ENCODE peak calls at places on chromosomes 7 and 10, in seven cellular contexts. One of them, this sample, is unnamed.

GRCh38 chr7:110418651-110419270 is 672.2 kb upstream of the LRRN3 start:
- DNase-seq in Peyer's patch: no peak
- DNase-seq in cardiac fibroblast: no peak
- DNase-seq in bronchial epithelial cell: no peak
- DNase-seq in pancreas: no peak
- DNase-seq in mucosa of descending colon: no peak
- DNase-seq in body of pancreas: no peak
- DNase-seq in this sample: no peak

GRCh38 chr7:151482883-151483699 is 36.6 kb downstream of the RHEB start:
- DNase-seq in Peyer's patch: no peak
- DNase-seq in bronchial epithelial cell: no peak
- DNase-seq in body of pancreas: no peak
- DNase-seq in pancreas: no peak
- DNase-seq in mucosa of descending colon: no peak
- DNase-seq in cardiac fibroblast: no peak
- DNase-seq in this sample: no peak

GRCh38 chr10:68871731-68872342 is 29.3 kb upstream of the DDX50 start:
- DNase-seq in mucosa of descending colon: no peak
- DNase-seq in cardiac fibroblast: peak
- DNase-seq in body of pancreas: no peak
- DNase-seq in Peyer's patch: no peak
- DNase-seq in bronchial epithelial cell: peak
- DNase-seq in pancreas: no peak
- DNase-seq in this sample: peak

GRCh38 chr10:118045842-118046490 is 775 bp downstream of the RAB11FIP2 start:
- DNase-seq in bronchial epithelial cell: peak
- DNase-seq in body of pancreas: peak
- DNase-seq in pancreas: peak
- DNase-seq in Peyer's patch: no peak
- DNase-seq in cardiac fibroblast: peak
- DNase-seq in mucosa of descending colon: peak
- DNase-seq in this sample: peak

GRCh38 chr7:2631924-2632716 is at the start of gene TTYH3:
- DNase-seq in mucosa of descending colon: peak
- DNase-seq in bronchial epithelial cell: no peak
- DNase-seq in cardiac fibroblast: no peak
- DNase-seq in body of pancreas: peak
- DNase-seq in pancreas: no peak
- DNase-seq in Peyer's patch: peak
- DNase-seq in this sample: no peak

GRCh38 chr10:77555591-77556212 is 81.9 kb downstream of the KCNMA1 start:
- DNase-seq in cardiac fibroblast: peak
- DNase-seq in pancreas: no peak
- DNase-seq in bronchial epithelial cell: no peak
- DNase-seq in body of pancreas: no peak
- DNase-seq in Peyer's patch: no peak
- DNase-seq in mucosa of descending colon: no peak
- DNase-seq in this sample: peak

GRCh38 chr10:21926949-21927348 is 76.6 kb downstream of the DNAJC1 start:
- DNase-seq in pancreas: no peak
- DNase-seq in bronchial epithelial cell: peak
- DNase-seq in Peyer's patch: no peak
- DNase-seq in mucosa of descending colon: no peak
- DNase-seq in body of pancreas: no peak
- DNase-seq in cardiac fibroblast: peak
- DNase-seq in this sample: peak

GRCh38 chr7:150668472-150668911 is 17.0 kb upstream of the GIMAP2 start:
- DNase-seq in pancreas: no peak
- DNase-seq in bronchial epithelial cell: no peak
- DNase-seq in cardiac fibroblast: no peak
- DNase-seq in mucosa of descending colon: no peak
- DNase-seq in body of pancreas: no peak
- DNase-seq in Peyer's patch: no peak
- DNase-seq in this sample: no peak

GRCh38 chr10:1328409-1328808 is 272.2 kb downstream of the WDR37 start:
- DNase-seq in mucosa of descending colon: no peak
- DNase-seq in body of pancreas: no peak
- DNase-seq in pancreas: no peak
- DNase-seq in Peyer's patch: no peak
- DNase-seq in cardiac fibroblast: no peak
- DNase-seq in bronchial epithelial cell: no peak
- DNase-seq in this sample: no peak

GRCh38 chr7:151172273-151173141 is 5.0 kb upstream of the GBX1 start:
- DNase-seq in cardiac fibroblast: peak
- DNase-seq in mucosa of descending colon: peak
- DNase-seq in Peyer's patch: peak
- DNase-seq in pancreas: peak
- DNase-seq in bronchial epithelial cell: peak
- DNase-seq in body of pancreas: peak
- DNase-seq in this sample: peak

GRCh38 chr10:127349737-127350136 is 153.3 kb upstream of the INSYN2A start:
- DNase-seq in Peyer's patch: no peak
- DNase-seq in mucosa of descending colon: no peak
- DNase-seq in pancreas: no peak
- DNase-seq in cardiac fibroblast: peak
- DNase-seq in bronchial epithelial cell: no peak
- DNase-seq in body of pancreas: no peak
- DNase-seq in this sample: no peak

GRCh38 chr7:5695037-5695708 is 86.3 kb downstream of the RNF216 start:
- DNase-seq in cardiac fibroblast: peak
- DNase-seq in mucosa of descending colon: peak
- DNase-seq in Peyer's patch: no peak
- DNase-seq in bronchial epithelial cell: no peak
- DNase-seq in body of pancreas: peak
- DNase-seq in pancreas: no peak
- DNase-seq in this sample: peak

GRCh38 chr10:92263396-92263795 is 27.5 kb downstream of the CPEB3 start:
- DNase-seq in mucosa of descending colon: no peak
- DNase-seq in pancreas: no peak
- DNase-seq in cardiac fibroblast: no peak
- DNase-seq in bronchial epithelial cell: peak
- DNase-seq in Peyer's patch: no peak
- DNase-seq in body of pancreas: no peak
- DNase-seq in this sample: no peak

GRCh38 chr10:79206300-79207095 is 137.7 kb downstream of the ZMIZ1 start:
- DNase-seq in bronchial epithelial cell: no peak
- DNase-seq in body of pancreas: no peak
- DNase-seq in mucosa of descending colon: no peak
- DNase-seq in cardiac fibroblast: no peak
- DNase-seq in Peyer's patch: no peak
- DNase-seq in pancreas: no peak
- DNase-seq in this sample: no peak

GRCh38 chr7:46444266-46444665 is 523.2 kb upstream of the IGFBP3 start:
- DNase-seq in mucosa of descending colon: no peak
- DNase-seq in cardiac fibroblast: no peak
- DNase-seq in Peyer's patch: no peak
- DNase-seq in body of pancreas: no peak
- DNase-seq in bronchial epithelial cell: peak
- DNase-seq in pancreas: no peak
- DNase-seq in this sample: peak

DNA sequence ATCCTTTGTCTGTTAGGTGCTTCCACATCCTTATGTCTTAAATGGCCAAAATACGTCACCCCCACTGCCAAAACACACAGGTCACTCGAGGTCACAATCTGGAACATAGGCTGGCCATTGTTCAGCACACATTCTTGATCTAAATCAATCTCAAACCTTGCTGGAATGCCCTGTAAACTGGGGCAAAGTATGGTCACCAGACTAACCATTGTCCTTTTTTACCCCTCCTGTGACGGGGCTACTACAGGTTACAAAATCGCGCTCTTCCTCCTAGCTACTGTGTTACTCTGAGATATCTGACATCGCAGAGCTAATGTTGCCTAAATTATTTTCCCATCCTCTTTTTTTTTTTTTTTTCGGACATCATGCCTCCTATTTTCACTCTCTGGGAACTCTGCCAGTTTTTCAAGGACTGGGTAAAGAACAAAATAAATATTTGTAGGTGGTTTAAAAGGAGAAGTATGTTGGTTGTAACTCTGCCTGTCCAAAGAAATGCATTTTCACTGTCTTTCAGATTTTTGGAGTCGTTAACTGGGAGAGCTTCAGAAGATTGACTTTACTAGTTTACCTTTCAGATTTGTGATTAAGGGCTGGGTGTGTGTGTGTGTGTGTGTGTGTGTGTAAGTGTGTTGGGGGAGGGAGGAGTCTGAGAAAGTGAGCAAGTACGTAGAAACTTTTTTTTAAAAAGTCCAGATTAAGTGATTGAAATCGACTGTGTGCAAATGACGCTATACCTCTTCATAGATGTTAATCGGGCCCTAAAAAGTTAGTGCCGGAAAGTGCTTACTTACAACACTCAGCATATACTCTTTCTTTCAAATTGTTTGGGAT is 942 bp upstream of the KIAA1217 start:
- DNase-seq in bronchial epithelial cell: peak
- DNase-seq in cardiac fibroblast: peak
- DNase-seq in mucosa of descending colon: no peak
- DNase-seq in pancreas: peak
- DNase-seq in body of pancreas: peak
- DNase-seq in Peyer's patch: no peak
- DNase-seq in this sample: no peak
- H3K4me3 ChIP-seq in bronchial epithelial cell: no peak
- H3K4me3 ChIP-seq in cardiac fibroblast: no peak
- H3K4me3 ChIP-seq in mucosa of descending colon: no peak
- H3K4me3 ChIP-seq in pancreas: no peak
- H3K4me3 ChIP-seq in body of pancreas: peak
- H3K4me3 ChIP-seq in Peyer's patch: no peak
- H3K4me3 ChIP-seq in this sample: no peak

DNA sequence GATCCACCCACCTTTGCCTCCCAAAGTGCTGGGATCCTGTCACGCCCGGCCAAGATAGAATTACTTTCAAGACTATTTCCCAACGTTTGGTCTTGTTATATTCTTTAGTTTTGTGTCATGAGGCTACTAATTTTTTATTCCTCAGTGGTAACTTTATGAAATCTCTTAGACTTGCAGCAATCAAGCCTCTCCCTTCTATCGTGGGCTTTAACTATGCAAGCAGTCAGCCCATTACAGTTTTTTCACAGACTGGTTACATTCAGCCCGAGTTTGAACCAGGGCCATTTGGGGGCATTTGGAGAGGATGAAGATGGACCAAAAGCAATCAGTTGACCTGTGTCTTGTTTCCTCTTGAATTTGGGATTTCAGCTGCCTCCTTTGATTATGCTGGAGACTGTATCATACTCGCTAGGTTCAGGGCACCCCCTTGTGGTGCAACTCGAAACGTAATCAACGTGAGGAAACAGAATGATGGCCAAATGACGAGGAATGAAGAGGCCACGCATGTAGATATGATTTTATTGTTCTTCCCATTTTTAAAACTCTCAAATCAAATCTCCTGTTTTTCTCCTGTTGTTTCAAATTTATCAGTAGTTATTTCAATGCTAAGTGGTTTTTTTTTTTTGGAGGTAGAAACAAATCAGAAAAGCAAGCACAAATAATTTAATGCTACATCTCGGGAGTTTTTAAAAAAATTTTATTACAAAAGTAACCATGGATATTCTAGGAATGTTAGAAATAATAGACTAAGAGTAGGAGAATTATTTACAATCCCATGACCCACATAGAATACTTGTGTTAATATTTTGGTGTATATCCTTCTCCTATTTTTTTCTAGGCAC is 151.6 kb downstream of the KIAA1217 start:
- DNase-seq in cardiac fibroblast: peak
- DNase-seq in Peyer's patch: peak
- DNase-seq in bronchial epithelial cell: peak
- DNase-seq in body of pancreas: peak
- DNase-seq in mucosa of descending colon: no peak
- DNase-seq in pancreas: peak
- DNase-seq in this sample: peak
- TF ChIP-seq CTCF in cardiac fibroblast: peak
- TF ChIP-seq CTCF in Peyer's patch: no peak
- TF ChIP-seq CTCF in bronchial epithelial cell: peak
- TF ChIP-seq CTCF in body of pancreas: peak
- TF ChIP-seq CTCF in mucosa of descending colon: no peak
- TF ChIP-seq CTCF in pancreas: peak
- TF ChIP-seq CTCF in this sample: peak

GRCh38 chr10:99234067-99234738 is 1.4 kb downstream of the HPSE2 start:
- DNase-seq in cardiac fibroblast: peak
- DNase-seq in pancreas: peak
- DNase-seq in body of pancreas: peak
- DNase-seq in mucosa of descending colon: peak
- DNase-seq in bronchial epithelial cell: peak
- DNase-seq in Peyer's patch: peak
- DNase-seq in this sample: peak

GRCh38 chr10:99235872-99236626 is 397 bp upstream of the HPSE2 start:
- DNase-seq in body of pancreas: peak
- DNase-seq in pancreas: no peak
- DNase-seq in mucosa of descending colon: no peak
- DNase-seq in cardiac fibroblast: no peak
- DNase-seq in bronchial epithelial cell: no peak
- DNase-seq in Peyer's patch: no peak
- DNase-seq in this sample: no peak

GRCh38 chr10:99235469-99235871 is at the start of gene HPSE2:
- DNase-seq in mucosa of descending colon: no peak
- DNase-seq in cardiac fibroblast: no peak
- DNase-seq in pancreas: no peak
- DNase-seq in Peyer's patch: no peak
- DNase-seq in body of pancreas: no peak
- DNase-seq in bronchial epithelial cell: no peak
- DNase-seq in this sample: no peak

GRCh38 chr10:99234739-99235468 is 748 bp downstream of the HPSE2 start:
- DNase-seq in pancreas: no peak
- DNase-seq in mucosa of descending colon: no peak
- DNase-seq in bronchial epithelial cell: no peak
- DNase-seq in body of pancreas: no peak
- DNase-seq in cardiac fibroblast: peak
- DNase-seq in Peyer's patch: no peak
- DNase-seq in this sample: peak

DNA sequence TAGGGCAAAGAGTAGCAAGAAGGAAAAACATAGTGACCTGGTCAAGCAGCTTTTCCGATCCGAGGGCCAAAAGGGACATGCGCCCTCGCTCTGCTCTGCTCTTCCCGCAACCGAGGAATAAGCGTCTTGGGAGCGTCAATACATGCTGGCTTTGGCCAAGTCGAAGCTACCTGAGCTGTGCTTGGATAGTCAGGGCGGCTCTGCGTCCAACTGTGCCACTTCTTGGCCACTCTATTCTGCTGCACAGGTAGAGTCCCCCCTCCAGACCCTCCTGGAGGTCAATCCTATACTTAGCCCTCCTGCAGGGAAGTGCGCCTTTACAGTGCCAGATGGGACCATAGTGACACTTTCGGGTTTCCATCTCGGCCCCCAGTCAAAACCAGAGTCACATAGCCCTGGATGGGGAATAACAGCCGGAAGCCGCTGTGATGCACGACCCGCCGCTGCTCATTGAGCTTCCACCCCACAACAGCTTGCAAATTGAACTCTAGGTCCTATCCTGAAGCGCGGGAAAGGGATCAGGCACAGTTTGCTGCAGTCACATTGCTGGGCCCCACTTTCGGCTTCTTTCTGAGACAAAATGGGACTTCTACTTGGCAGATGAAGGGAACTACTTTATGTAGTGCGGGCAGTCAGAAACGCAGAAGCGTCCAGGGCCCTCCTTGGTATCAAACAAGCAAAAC is 1.1 kb upstream of the HPSE2 start:
- DNase-seq in cardiac fibroblast: no peak
- DNase-seq in body of pancreas: no peak
- DNase-seq in pancreas: no peak
- DNase-seq in mucosa of descending colon: no peak
- DNase-seq in bronchial epithelial cell: no peak
- DNase-seq in Peyer's patch: no peak
- DNase-seq in this sample: no peak
- H3K4me3 ChIP-seq in cardiac fibroblast: no peak
- H3K4me3 ChIP-seq in body of pancreas: no peak
- H3K4me3 ChIP-seq in pancreas: no peak
- H3K4me3 ChIP-seq in mucosa of descending colon: no peak
- H3K4me3 ChIP-seq in bronchial epithelial cell: no peak
- H3K4me3 ChIP-seq in Peyer's patch: no peak
- H3K4me3 ChIP-seq in this sample: no peak

GRCh38 chr7:139505563-139505962 is 17.9 kb upstream of the CLEC2L start:
- DNase-seq in pancreas: no peak
- DNase-seq in mucosa of descending colon: no peak
- DNase-seq in Peyer's patch: no peak
- DNase-seq in bronchial epithelial cell: no peak
- DNase-seq in cardiac fibroblast: peak
- DNase-seq in body of pancreas: no peak
- DNase-seq in this sample: no peak
- TF ChIP-seq CTCF in pancreas: no peak
- TF ChIP-seq CTCF in mucosa of descending colon: no peak
- TF ChIP-seq CTCF in Peyer's patch: no peak
- TF ChIP-seq CTCF in bronchial epithelial cell: peak
- TF ChIP-seq CTCF in cardiac fibroblast: peak
- TF ChIP-seq CTCF in body of pancreas: no peak
- TF ChIP-seq CTCF in this sample: peak

This sample was measured in AG10803.